ENCODE peak calls at places on chromosomes 6 and 20, in ten cellular contexts. U, R, K, Y, A, V, B, F, H and E are unnamed samples.

GRCh38 chr6:2862712-2863174 is 21.1 kb upstream of the SERPINB1 start:
- DNase-seq in U (no peak), R (peak), K (no peak), Y (peak), A (no peak), V (no peak), B (no peak), F (no peak), H (no peak), E (peak)

GRCh38 chr6:17281497-17282481 is 628 bp downstream of the RBM24 start:
- DNase-seq in U (no peak), R (peak), K (peak), Y (peak), A (no peak), V (no peak), B (no peak), F (no peak), H (no peak), E (no peak)

GRCh38 chr20:46215913-46216707 is 92.2 kb downstream of the CDH22 start:
- DNase-seq in U (no peak), R (no peak), K (peak), Y (no peak), A (peak), V (no peak), B (peak), F (no peak), H (no peak), E (no peak)

GRCh38 chr6:11096109-11096508 is 2.5 kb downstream of the SMIM13 start:
- DNase-seq in U (no peak), R (no peak), K (peak), Y (no peak), A (peak), V (no peak), B (no peak), F (peak), H (no peak), E (peak)

GRCh38 chr6:134046054-134046453 is 6.4 kb downstream of the SLC2A12 start:
- DNase-seq in U (no peak), R (no peak), K (no peak), Y (no peak), A (no peak), V (no peak), B (peak), F (no peak), H (no peak), E (no peak)

GRCh38 chr6:167898673-167899311 is 72.1 kb downstream of the AFDN start:
- DNase-seq in U (no peak), R (no peak), K (peak), Y (peak), A (no peak), V (peak), B (peak), F (peak), H (no peak), E (no peak)

GRCh38 chr6:167578371-167578901 is 248.3 kb upstream of the AFDN start:
- DNase-seq in U (peak), R (no peak), K (no peak), Y (no peak), A (no peak), V (no peak), B (no peak), F (no peak), H (no peak), E (no peak)

GRCh38 chr6:81552644-81553043 is 199.8 kb downstream of the TENT5A start:
- DNase-seq in U (no peak), R (no peak), K (no peak), Y (no peak), A (no peak), V (no peak), B (no peak), F (no peak), H (no peak), E (no peak)

GRCh38 chr20:24895898-24896658 is 53.0 kb upstream of the CST7 start:
- DNase-seq in U (peak), R (no peak), K (no peak), Y (no peak), A (no peak), V (no peak), B (no peak), F (no peak), H (no peak), E (no peak)

GRCh38 chr20:24785141-24785924 is 163.7 kb upstream of the CST7 start:
- DNase-seq in U (no peak), R (no peak), K (no peak), Y (no peak), A (no peak), V (no peak), B (peak), F (peak), H (no peak), E (no peak)

GRCh38 chr6:165013701-165014100 is 295.7 kb downstream of the C6orf118 start:
- DNase-seq in U (no peak), R (no peak), K (no peak), Y (no peak), A (no peak), V (no peak), B (no peak), F (peak), H (no peak), E (no peak)

GRCh38 chr6:116133453-116133852 is 7.5 kb upstream of the COL10A1 start:
- DNase-seq in U (no peak), R (no peak), K (no peak), Y (no peak), A (no peak), V (no peak), B (no peak), F (no peak), H (no peak), E (no peak)

GRCh38 chr6:93040375-93040774 is 379.0 kb downstream of the EPHA7 start:
- DNase-seq in U (no peak), R (no peak), K (no peak), Y (no peak), A (no peak), V (no peak), B (no peak), F (no peak), H (no peak), E (peak)

GRCh38 chr6:170405311-170405975 is 98.9 kb downstream of the FAM120B start:
- DNase-seq in U (no peak), R (no peak), K (no peak), Y (no peak), A (no peak), V (peak), B (peak), F (peak), H (no peak), E (no peak)

GRCh38 chr20:17816804-17817590 is 117.2 kb downstream of the BANF2 start:
- DNase-seq in U (no peak), R (no peak), K (no peak), Y (no peak), A (no peak), V (no peak), B (no peak), F (no peak), H (no peak), E (no peak)

GRCh38 chr6:99178168-99178567 is 171.3 kb downstream of the FAXC start:
- DNase-seq in U (no peak), R (no peak), K (no peak), Y (no peak), A (peak), V (no peak), B (no peak), F (peak), H (no peak), E (no peak)

GRCh38 chr20:18404172-18404571 is 62.7 kb downstream of the DZANK1 start:
- DNase-seq in U (no peak), R (no peak), K (no peak), Y (no peak), A (no peak), V (no peak), B (no peak), F (no peak), H (no peak), E (no peak)

GRCh38 chr20:50136822-50137599 is 16.5 kb downstream of the PEDS1 start:
- DNase-seq in U (no peak), R (no peak), K (no peak), Y (no peak), A (no peak), V (no peak), B (no peak), F (peak), H (no peak), E (peak)

GRCh38 chr20:50140339-50140859 is 13.1 kb downstream of the PEDS1 start:
- DNase-seq in U (no peak), R (no peak), K (no peak), Y (no peak), A (no peak), V (no peak), B (no peak), F (no peak), H (no peak), E (no peak)

GRCh38 chr20:50138120-50138478 is 15.4 kb downstream of the PEDS1 start:
- DNase-seq in U (no peak), R (no peak), K (no peak), Y (no peak), A (no peak), V (no peak), B (no peak), F (no peak), H (no peak), E (no peak)

GRCh38 chr20:50141018-50141675 is 12.4 kb downstream of the PEDS1 start:
- DNase-seq in U (no peak), R (no peak), K (no peak), Y (no peak), A (no peak), V (no peak), B (no peak), F (peak), H (no peak), E (no peak)

GRCh38 chr20:50138479-50139393 is 14.8 kb downstream of the PEDS1 start:
- DNase-seq in U (no peak), R (no peak), K (no peak), Y (no peak), A (peak), V (no peak), B (no peak), F (no peak), H (no peak), E (no peak)
- TF ChIP-seq CTCF in U (no peak), R (no peak), K (peak), Y (no peak), A (peak), V (no peak), B (peak), F (no peak), H (no peak), E (no peak)

DNA sequence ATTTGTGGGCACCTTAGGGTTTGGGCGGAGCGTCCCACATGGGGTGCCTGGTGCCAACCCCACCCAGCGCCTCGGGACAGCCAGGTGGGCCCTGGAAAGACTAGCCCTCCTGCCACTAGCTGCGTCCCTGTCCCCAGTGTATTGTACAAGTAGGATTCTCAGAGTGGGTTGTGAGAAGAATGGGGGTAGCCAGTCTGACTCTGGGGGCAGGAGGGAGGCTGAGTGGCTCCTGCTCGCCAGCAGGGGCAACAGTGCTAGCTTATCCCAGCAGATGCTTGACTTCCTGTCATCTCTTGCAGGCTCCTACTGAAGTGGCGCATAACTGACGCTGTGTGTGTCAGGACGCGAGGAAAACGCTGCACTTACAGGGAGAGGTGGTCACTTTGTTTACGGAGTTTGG is 9.3 kb downstream of the PSMA7 start:
- DNase-seq in U (no peak), R (no peak), K (no peak), Y (no peak), A (no peak), V (no peak), B (no peak), F (no peak), H (no peak), E (no peak)
- TF ChIP-seq CTCF in U (no peak), R (no peak), K (peak), Y (no peak), A (no peak), V (peak), B (peak), F (no peak), H (no peak), E (no peak)

GRCh38 chr6:108840919-108841318 is 7.3 kb upstream of the ARMC2 start:
- DNase-seq in U (no peak), R (no peak), K (no peak), Y (no peak), A (no peak), V (no peak), B (no peak), F (no peak), H (no peak), E (no peak)

GRCh38 chr6:108836061-108836460 is 12.2 kb upstream of the ARMC2 start:
- DNase-seq in U (no peak), R (no peak), K (no peak), Y (no peak), A (no peak), V (peak), B (no peak), F (no peak), H (no peak), E (no peak)

GRCh38 chr6:108839068-108839467 is 9.2 kb upstream of the ARMC2 start:
- DNase-seq in U (no peak), R (no peak), K (peak), Y (no peak), A (no peak), V (no peak), B (no peak), F (no peak), H (no peak), E (no peak)

GRCh38 chr6:108837236-108837971 is 10.8 kb upstream of the ARMC2 start:
- DNase-seq in U (no peak), R (peak), K (no peak), Y (no peak), A (no peak), V (no peak), B (no peak), F (no peak), H (no peak), E (peak)

GRCh38 chr6:108838101-108838717 is 10.0 kb upstream of the ARMC2 start:
- DNase-seq in U (no peak), R (no peak), K (peak), Y (no peak), A (peak), V (no peak), B (peak), F (peak), H (no peak), E (no peak)
- TF ChIP-seq CTCF in U (no peak), R (no peak), K (peak), Y (no peak), A (no peak), V (peak), B (peak), F (peak), H (no peak), E (no peak)

DNA sequence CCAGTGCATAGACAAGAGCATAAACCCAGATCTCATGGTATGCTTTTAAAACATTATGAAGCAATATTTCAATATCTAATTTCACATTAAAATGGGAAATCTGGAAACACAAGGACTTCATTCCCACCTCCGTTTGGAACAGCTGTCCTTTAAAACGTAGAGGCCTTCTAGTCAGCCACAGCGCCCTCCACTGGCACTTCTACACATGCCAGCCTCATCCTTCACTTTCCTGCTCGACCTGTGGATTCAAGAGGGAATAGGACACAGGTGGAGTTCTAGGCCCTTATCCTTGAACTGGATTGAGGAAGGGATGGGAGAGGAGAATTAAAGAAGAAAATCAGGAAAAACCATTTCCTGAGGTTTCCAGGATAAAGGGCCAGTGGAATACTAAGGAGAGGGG is 85.6 kb downstream of the LYRM4 start:
- DNase-seq in U (no peak), R (no peak), K (peak), Y (no peak), A (no peak), V (no peak), B (no peak), F (no peak), H (no peak), E (peak)
- TF ChIP-seq CTCF in U (no peak), R (no peak), K (peak), Y (peak), A (no peak), V (peak), B (peak), F (peak), H (no peak), E (peak)

GRCh38 chr20:21528870-21529269 is 15.0 kb upstream of the NKX2-2 start:
- DNase-seq in U (no peak), R (no peak), K (no peak), Y (no peak), A (no peak), V (no peak), B (no peak), F (no peak), H (no peak), E (no peak)
- TF ChIP-seq CTCF in U (no peak), R (no peak), K (peak), Y (peak), A (no peak), V (no peak), B (no peak), F (no peak), H (no peak), E (no peak)

DNA sequence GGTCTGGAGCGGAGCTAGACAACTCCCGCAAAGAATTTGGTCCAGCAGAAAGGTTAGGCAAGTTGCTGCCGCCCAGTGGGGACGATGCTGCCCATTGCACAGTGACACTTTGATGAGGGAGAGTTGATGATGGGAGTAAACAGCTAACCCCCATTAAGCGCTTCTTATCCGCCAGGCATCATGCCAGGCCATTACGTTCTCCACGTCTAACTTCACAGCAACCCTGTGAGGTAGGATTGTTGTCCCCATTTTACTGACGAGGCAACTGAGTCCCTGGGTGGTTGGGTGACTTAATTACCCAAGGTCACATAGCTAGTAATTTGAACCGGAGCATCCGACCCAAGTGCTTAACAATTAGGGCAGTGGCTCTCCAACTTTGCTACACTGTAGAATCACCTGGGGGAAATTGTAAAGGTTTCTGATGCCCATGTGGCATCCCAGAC is 731 bp downstream of the RALGAPB start:
- DNase-seq in U (no peak), R (no peak), K (peak), Y (peak), A (no peak), V (no peak), B (peak), F (no peak), H (no peak), E (no peak)
- TF ChIP-seq CTCF in U (no peak), R (no peak), K (peak), Y (no peak), A (no peak), V (no peak), B (no peak), F (no peak), H (no peak), E (no peak)

DNA sequence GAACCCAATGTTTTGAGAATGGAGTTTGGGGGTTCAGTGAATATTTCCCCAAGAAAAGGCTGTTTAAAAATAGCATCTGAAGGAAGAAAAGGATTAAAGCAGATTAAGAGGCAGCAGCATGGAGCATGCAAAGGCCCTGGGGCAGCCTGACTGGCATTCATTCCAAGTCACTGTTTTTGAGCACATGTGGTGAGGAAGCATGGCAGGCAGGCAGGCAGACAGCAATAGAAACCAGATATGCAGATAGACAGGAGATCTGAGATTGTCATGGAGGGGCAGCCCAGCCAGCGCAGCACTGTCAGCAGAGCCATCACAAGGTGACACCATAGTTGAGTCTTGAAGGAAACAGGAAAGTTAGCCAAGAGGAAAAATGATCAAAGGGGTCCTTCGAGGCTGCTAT is 37.8 kb downstream of the SIRPA start:
- DNase-seq in U (no peak), R (no peak), K (no peak), Y (no peak), A (no peak), V (no peak), B (no peak), F (no peak), H (no peak), E (no peak)
- TF ChIP-seq CTCF in U (no peak), R (no peak), K (no peak), Y (no peak), A (no peak), V (no peak), B (no peak), F (no peak), H (no peak), E (no peak)

DNA sequence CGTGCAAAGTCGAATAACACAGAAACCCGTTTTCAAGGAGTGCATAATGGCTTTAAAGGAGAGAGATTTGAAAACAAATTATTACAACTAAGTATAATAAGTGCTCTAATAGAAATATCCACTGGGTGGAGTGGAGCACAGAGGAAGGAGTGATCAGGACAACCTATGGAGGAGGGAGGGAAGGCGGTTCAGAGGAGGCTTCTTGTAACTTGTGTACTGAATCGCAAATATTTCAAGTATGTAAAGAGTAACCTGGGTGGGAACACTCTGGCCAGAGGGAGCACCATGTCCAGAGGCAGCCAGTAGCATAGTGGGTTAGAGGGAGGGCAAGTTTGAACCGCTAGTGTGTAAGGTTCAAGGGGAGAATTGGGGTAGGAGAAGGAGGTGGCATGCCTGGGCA is 21.6 kb upstream of the TNFAIP3 start:
- DNase-seq in U (no peak), R (no peak), K (no peak), Y (no peak), A (peak), V (no peak), B (no peak), F (peak), H (no peak), E (no peak)
- TF ChIP-seq CTCF in U (no peak), R (no peak), K (no peak), Y (no peak), A (no peak), V (peak), B (peak), F (peak), H (no peak), E (no peak)